ENCODE peak calls at places on chromosomes 4 and X, in eight cellular contexts. One of them, this sample, is unnamed. For H3K4me1, the result is how much of the 10 kb centered on the place peaks cover.

GRCh38 chrX:154315416-154315815 is 19.8 kb downstream of the TKTL1 start:
- DNase-seq in spleen: peak
- DNase-seq in lower lobe of right lung: no peak
- DNase-seq in right lobe of liver: no peak
- DNase-seq in upper lobe of left lung: no peak
- DNase-seq in tibial artery: no peak
- DNase-seq in tibial nerve: no peak
- DNase-seq in hepatocyte: no peak
- DNase-seq in this sample: no peak

GRCh38 chr4:6469144-6469543 is 3.3 kb downstream of the PPP2R2C start:
- DNase-seq in spleen: peak
- DNase-seq in lower lobe of right lung: no peak
- DNase-seq in right lobe of liver: peak
- DNase-seq in upper lobe of left lung: no peak
- DNase-seq in tibial artery: no peak
- DNase-seq in tibial nerve: no peak
- DNase-seq in hepatocyte: no peak
- DNase-seq in this sample: no peak

GRCh38 chr4:184368290-184368689 is 106.1 kb downstream of the IRF2 start:
- DNase-seq in spleen: no peak
- DNase-seq in lower lobe of right lung: no peak
- DNase-seq in right lobe of liver: no peak
- DNase-seq in upper lobe of left lung: no peak
- DNase-seq in tibial artery: no peak
- DNase-seq in tibial nerve: no peak
- DNase-seq in hepatocyte: no peak
- DNase-seq in this sample: no peak

GRCh38 chrX:17007134-17007768 is 60.8 kb downstream of the REPS2 start:
- DNase-seq in spleen: no peak
- DNase-seq in lower lobe of right lung: no peak
- DNase-seq in right lobe of liver: no peak
- DNase-seq in upper lobe of left lung: no peak
- DNase-seq in tibial artery: no peak
- DNase-seq in tibial nerve: no peak
- DNase-seq in hepatocyte: no peak
- DNase-seq in this sample: no peak

GRCh38 chr4:141899103-141899502 is 262.7 kb downstream of the IL15 start:
- DNase-seq in spleen: no peak
- DNase-seq in lower lobe of right lung: no peak
- DNase-seq in right lobe of liver: no peak
- DNase-seq in upper lobe of left lung: no peak
- DNase-seq in tibial artery: no peak
- DNase-seq in tibial nerve: no peak
- DNase-seq in hepatocyte: no peak
- DNase-seq in this sample: no peak

GRCh38 chrX:133171962-133172708 is 46.0 kb downstream of the TFDP3 start:
- DNase-seq in spleen: no peak
- DNase-seq in lower lobe of right lung: no peak
- DNase-seq in right lobe of liver: no peak
- DNase-seq in upper lobe of left lung: no peak
- DNase-seq in tibial artery: no peak
- DNase-seq in tibial nerve: no peak
- DNase-seq in hepatocyte: peak
- DNase-seq in this sample: no peak

GRCh38 chr4:185311113-185311888 is 84.4 kb downstream of the LRP2BP start:
- DNase-seq in spleen: no peak
- DNase-seq in lower lobe of right lung: no peak
- DNase-seq in right lobe of liver: no peak
- DNase-seq in upper lobe of left lung: no peak
- DNase-seq in tibial artery: no peak
- DNase-seq in tibial nerve: no peak
- DNase-seq in hepatocyte: no peak
- DNase-seq in this sample: no peak

GRCh38 chrX:112630187-112630586 is 49.6 kb downstream of the LHFPL1 start:
- DNase-seq in spleen: no peak
- DNase-seq in lower lobe of right lung: no peak
- DNase-seq in right lobe of liver: no peak
- DNase-seq in upper lobe of left lung: no peak
- DNase-seq in tibial artery: no peak
- DNase-seq in tibial nerve: no peak
- DNase-seq in hepatocyte: no peak
- DNase-seq in this sample: no peak

GRCh38 chrX:36856849-36857248 is 151.3 kb upstream of the FAM47C start:
- DNase-seq in spleen: no peak
- DNase-seq in lower lobe of right lung: no peak
- DNase-seq in right lobe of liver: no peak
- DNase-seq in upper lobe of left lung: no peak
- DNase-seq in tibial artery: no peak
- DNase-seq in tibial nerve: no peak
- DNase-seq in hepatocyte: no peak
- DNase-seq in this sample: no peak

GRCh38 chrX:130170752-130171445 is 863 bp upstream of the RAB33A start:
- DNase-seq in spleen: peak
- DNase-seq in lower lobe of right lung: peak
- DNase-seq in right lobe of liver: peak
- DNase-seq in upper lobe of left lung: peak
- DNase-seq in tibial artery: peak
- DNase-seq in tibial nerve: no peak
- DNase-seq in hepatocyte: peak
- DNase-seq in this sample: peak

GRCh38 chr4:145888393-145888792 is 50.2 kb downstream of the ZNF827 start:
- DNase-seq in spleen: no peak
- DNase-seq in lower lobe of right lung: no peak
- DNase-seq in right lobe of liver: no peak
- DNase-seq in upper lobe of left lung: no peak
- DNase-seq in tibial artery: no peak
- DNase-seq in tibial nerve: no peak
- DNase-seq in hepatocyte: no peak
- DNase-seq in this sample: no peak

GRCh38 chr4:89347363-89347762 is 39.8 kb upstream of the GPRIN3 start:
- DNase-seq in spleen: no peak
- DNase-seq in lower lobe of right lung: no peak
- DNase-seq in right lobe of liver: no peak
- DNase-seq in upper lobe of left lung: no peak
- DNase-seq in tibial artery: no peak
- DNase-seq in tibial nerve: no peak
- DNase-seq in hepatocyte: no peak
- DNase-seq in this sample: no peak

DNA sequence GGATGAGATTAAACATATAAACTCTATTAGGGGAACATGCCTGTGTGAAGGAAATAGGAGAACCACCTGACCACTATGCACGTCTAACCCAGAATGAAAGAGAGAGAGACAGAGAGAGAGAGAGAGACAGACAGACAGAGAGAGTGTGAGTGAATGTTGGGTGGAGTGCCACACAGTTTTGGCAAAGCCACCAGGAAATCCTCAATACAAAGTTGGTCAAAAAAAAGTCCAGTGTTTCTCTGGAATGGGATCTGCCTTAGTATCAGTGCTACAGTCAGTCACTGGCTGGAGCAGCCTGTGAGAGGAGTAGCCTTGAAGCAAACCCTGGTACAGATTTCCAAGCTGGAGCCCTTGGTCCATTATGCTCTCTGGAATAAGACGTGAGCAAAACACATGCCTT is 91.7 kb downstream of the GC start:
- DNase-seq in spleen: no peak
- DNase-seq in lower lobe of right lung: no peak
- DNase-seq in right lobe of liver: no peak
- DNase-seq in upper lobe of left lung: no peak
- DNase-seq in tibial artery: no peak
- DNase-seq in tibial nerve: no peak
- DNase-seq in hepatocyte: no peak
- DNase-seq in this sample: no peak
- H3K27ac ChIP-seq in spleen: no peak
- H3K27ac ChIP-seq in lower lobe of right lung: no peak
- H3K27ac ChIP-seq in right lobe of liver: no peak
- H3K27ac ChIP-seq in upper lobe of left lung: no peak
- H3K27ac ChIP-seq in tibial artery: no peak
- H3K27ac ChIP-seq in tibial nerve: no peak
- H3K27ac ChIP-seq in hepatocyte: no peak
- H3K27ac ChIP-seq in this sample: no peak

DNA sequence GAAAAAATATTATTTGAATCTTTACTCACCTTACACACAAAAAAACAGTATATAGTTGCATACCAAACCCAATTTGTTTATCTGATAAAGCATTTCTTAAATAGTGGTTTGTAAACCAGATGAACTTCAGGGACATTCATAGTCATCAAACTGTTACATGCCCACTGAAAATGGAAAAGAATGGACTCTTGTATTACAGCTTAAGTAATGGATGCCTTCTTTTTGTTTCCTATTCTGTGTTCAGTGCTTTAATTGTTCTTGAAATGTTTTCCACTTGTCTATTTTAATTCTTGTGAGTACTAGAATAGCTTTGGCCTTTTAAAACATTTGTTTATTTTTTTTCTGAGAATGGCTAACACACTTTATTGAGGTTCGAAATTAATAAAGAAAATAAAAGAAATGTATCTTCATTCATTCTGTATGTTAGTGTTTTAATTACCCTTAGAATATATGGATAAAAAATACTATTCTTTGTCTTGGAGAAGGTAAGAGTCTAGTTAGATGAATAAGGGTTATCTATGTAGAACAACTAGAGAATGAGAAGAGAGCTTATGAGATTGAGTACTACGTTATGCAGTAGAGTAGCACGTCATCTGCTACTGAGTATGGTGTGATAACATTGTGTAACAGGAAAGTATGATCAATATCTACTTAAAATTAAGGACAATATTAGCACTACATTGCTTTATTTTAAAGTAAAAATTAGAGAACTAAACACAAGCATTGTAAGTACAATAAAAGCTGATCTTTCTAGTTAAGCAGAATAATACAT is 9.9 kb downstream of the CPEB2 start:
- DNase-seq in spleen: no peak
- DNase-seq in lower lobe of right lung: no peak
- DNase-seq in right lobe of liver: no peak
- DNase-seq in upper lobe of left lung: no peak
- DNase-seq in tibial artery: no peak
- DNase-seq in tibial nerve: no peak
- DNase-seq in hepatocyte: no peak
- DNase-seq in this sample: no peak
- H3K4me3 ChIP-seq in spleen: no peak
- H3K4me3 ChIP-seq in lower lobe of right lung: no peak
- H3K4me3 ChIP-seq in right lobe of liver: no peak
- H3K4me3 ChIP-seq in upper lobe of left lung: no peak
- H3K4me3 ChIP-seq in tibial artery: no peak
- H3K4me3 ChIP-seq in tibial nerve: no peak
- H3K4me3 ChIP-seq in hepatocyte: no peak
- H3K4me3 ChIP-seq in this sample: no peak

GRCh38 chr4:2251073-2251794 is 9.3 kb upstream of the HAUS3 start:
- DNase-seq in spleen: peak
- DNase-seq in lower lobe of right lung: peak
- DNase-seq in right lobe of liver: no peak
- DNase-seq in upper lobe of left lung: peak
- DNase-seq in tibial artery: no peak
- DNase-seq in tibial nerve: no peak
- DNase-seq in hepatocyte: no peak
- DNase-seq in this sample: no peak

GRCh38 chr4:2254665-2255500 is 7.0 kb downstream of the MXD4 start:
- DNase-seq in spleen: peak
- DNase-seq in lower lobe of right lung: peak
- DNase-seq in right lobe of liver: no peak
- DNase-seq in upper lobe of left lung: no peak
- DNase-seq in tibial artery: peak
- DNase-seq in tibial nerve: peak
- DNase-seq in hepatocyte: peak
- DNase-seq in this sample: peak

GRCh38 chr4:2252530-2252924 is 9.4 kb downstream of the MXD4 start:
- DNase-seq in spleen: peak
- DNase-seq in lower lobe of right lung: peak
- DNase-seq in right lobe of liver: no peak
- DNase-seq in upper lobe of left lung: peak
- DNase-seq in tibial artery: no peak
- DNase-seq in tibial nerve: no peak
- DNase-seq in hepatocyte: no peak
- DNase-seq in this sample: peak

GRCh38 chr4:2251795-2252529 is 9.9 kb downstream of the MXD4 start:
- DNase-seq in spleen: peak
- DNase-seq in lower lobe of right lung: peak
- DNase-seq in right lobe of liver: no peak
- DNase-seq in upper lobe of left lung: peak
- DNase-seq in tibial artery: no peak
- DNase-seq in tibial nerve: peak
- DNase-seq in hepatocyte: no peak
- DNase-seq in this sample: peak

GRCh38 chr4:2253160-2254084 is 8.5 kb downstream of the MXD4 start:
- DNase-seq in spleen: peak
- DNase-seq in lower lobe of right lung: peak
- DNase-seq in right lobe of liver: no peak
- DNase-seq in upper lobe of left lung: peak
- DNase-seq in tibial artery: no peak
- DNase-seq in tibial nerve: peak
- DNase-seq in hepatocyte: no peak
- DNase-seq in this sample: peak
- H3K4me1 ChIP-seq in spleen: under half
- H3K4me1 ChIP-seq in lower lobe of right lung: under half
- H3K4me1 ChIP-seq in right lobe of liver: under half
- H3K4me1 ChIP-seq in upper lobe of left lung: half or more
- H3K4me1 ChIP-seq in tibial artery: under half
- H3K4me1 ChIP-seq in tibial nerve: under half
- H3K4me1 ChIP-seq in hepatocyte: under half
- H3K4me1 ChIP-seq in this sample: under half

GRCh38 chr4:24912252-24913098 is at the start of gene CCDC149:
- DNase-seq in spleen: peak
- DNase-seq in lower lobe of right lung: peak
- DNase-seq in right lobe of liver: peak
- DNase-seq in upper lobe of left lung: peak
- DNase-seq in tibial artery: peak
- DNase-seq in tibial nerve: no peak
- DNase-seq in hepatocyte: peak
- DNase-seq in this sample: peak

GRCh38 chr4:24910504-24910903 is 2.3 kb downstream of the CCDC149 start:
- DNase-seq in spleen: no peak
- DNase-seq in lower lobe of right lung: no peak
- DNase-seq in right lobe of liver: no peak
- DNase-seq in upper lobe of left lung: no peak
- DNase-seq in tibial artery: no peak
- DNase-seq in tibial nerve: no peak
- DNase-seq in hepatocyte: no peak
- DNase-seq in this sample: no peak

GRCh38 chr4:24915121-24915922 is 2.5 kb upstream of the CCDC149 start:
- DNase-seq in spleen: no peak
- DNase-seq in lower lobe of right lung: no peak
- DNase-seq in right lobe of liver: no peak
- DNase-seq in upper lobe of left lung: no peak
- DNase-seq in tibial artery: no peak
- DNase-seq in tibial nerve: no peak
- DNase-seq in hepatocyte: peak
- DNase-seq in this sample: no peak

GRCh38 chr4:24914460-24914859 is 1.6 kb upstream of the CCDC149 start:
- DNase-seq in spleen: no peak
- DNase-seq in lower lobe of right lung: no peak
- DNase-seq in right lobe of liver: no peak
- DNase-seq in upper lobe of left lung: no peak
- DNase-seq in tibial artery: no peak
- DNase-seq in tibial nerve: no peak
- DNase-seq in hepatocyte: no peak
- DNase-seq in this sample: no peak

DNA sequence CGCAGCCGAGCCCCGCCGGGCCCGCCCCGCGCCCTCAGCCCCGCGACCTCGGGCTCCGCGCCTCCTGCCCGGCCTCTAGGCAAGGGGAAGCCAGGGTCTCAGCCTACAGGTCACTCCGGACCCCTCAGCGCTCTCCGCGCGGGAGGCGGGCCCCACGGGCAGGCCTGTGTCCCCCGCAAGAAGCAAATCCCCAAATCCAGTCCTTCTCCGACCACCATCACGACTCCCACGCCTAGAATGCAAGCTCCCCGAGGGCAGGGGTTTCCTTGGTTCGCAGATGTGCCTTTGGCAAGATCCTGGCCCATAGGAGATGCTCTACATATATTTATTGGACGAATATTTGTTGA is 230 bp upstream of the CCDC149 start:
- DNase-seq in spleen: no peak
- DNase-seq in lower lobe of right lung: no peak
- DNase-seq in right lobe of liver: no peak
- DNase-seq in upper lobe of left lung: no peak
- DNase-seq in tibial artery: no peak
- DNase-seq in tibial nerve: no peak
- DNase-seq in hepatocyte: no peak
- DNase-seq in this sample: no peak
- H3K27ac ChIP-seq in spleen: peak
- H3K27ac ChIP-seq in lower lobe of right lung: peak
- H3K27ac ChIP-seq in right lobe of liver: peak
- H3K27ac ChIP-seq in upper lobe of left lung: peak
- H3K27ac ChIP-seq in tibial artery: peak
- H3K27ac ChIP-seq in tibial nerve: peak
- H3K27ac ChIP-seq in hepatocyte: peak
- H3K27ac ChIP-seq in this sample: peak